ENCODE peak calls at places on chromosomes 7 and 10, in eight cellular contexts. One of them, this sample, is unnamed.

GRCh38 chr7:91609525-91609924 is 271.0 kb downstream of the MTERF1 start:
- DNase-seq in right lobe of liver: no peak
- DNase-seq in occipital lobe: no peak
- DNase-seq in cerebellar cortex: no peak
- DNase-seq in Daoy: no peak
- DNase-seq in midbrain: no peak
- DNase-seq in upper lobe of right lung: no peak
- DNase-seq in A549: no peak
- DNase-seq in this sample: no peak

GRCh38 chr10:77977016-77977415 is 50.5 kb upstream of the DLG5 start:
- DNase-seq in right lobe of liver: no peak
- DNase-seq in occipital lobe: no peak
- DNase-seq in cerebellar cortex: no peak
- DNase-seq in Daoy: no peak
- DNase-seq in midbrain: no peak
- DNase-seq in upper lobe of right lung: no peak
- DNase-seq in A549: no peak
- DNase-seq in this sample: no peak

GRCh38 chr7:46814516-46815250 is 767.2 kb downstream of the TNS3 start:
- DNase-seq in right lobe of liver: no peak
- DNase-seq in occipital lobe: no peak
- DNase-seq in cerebellar cortex: no peak
- DNase-seq in Daoy: no peak
- DNase-seq in midbrain: no peak
- DNase-seq in upper lobe of right lung: no peak
- DNase-seq in A549: no peak
- DNase-seq in this sample: no peak

GRCh38 chr10:75525646-75526045 is 94.2 kb downstream of the LRMDA start:
- DNase-seq in right lobe of liver: no peak
- DNase-seq in occipital lobe: no peak
- DNase-seq in cerebellar cortex: no peak
- DNase-seq in Daoy: no peak
- DNase-seq in midbrain: no peak
- DNase-seq in upper lobe of right lung: no peak
- DNase-seq in A549: no peak
- DNase-seq in this sample: peak

GRCh38 chr10:80596391-80597257 is 58.9 kb downstream of the SH2D4B start:
- DNase-seq in right lobe of liver: no peak
- DNase-seq in occipital lobe: no peak
- DNase-seq in cerebellar cortex: peak
- DNase-seq in Daoy: peak
- DNase-seq in midbrain: no peak
- DNase-seq in upper lobe of right lung: no peak
- DNase-seq in A549: peak
- DNase-seq in this sample: peak

GRCh38 chr10:70380350-70381135 is 1.9 kb downstream of the LRRC20 start:
- DNase-seq in right lobe of liver: no peak
- DNase-seq in occipital lobe: no peak
- DNase-seq in cerebellar cortex: peak
- DNase-seq in Daoy: no peak
- DNase-seq in midbrain: no peak
- DNase-seq in upper lobe of right lung: no peak
- DNase-seq in A549: no peak
- DNase-seq in this sample: no peak

GRCh38 chr7:2353650-2354172 is 916 bp upstream of the EIF3B start:
- DNase-seq in right lobe of liver: peak
- DNase-seq in occipital lobe: no peak
- DNase-seq in cerebellar cortex: no peak
- DNase-seq in Daoy: peak
- DNase-seq in midbrain: peak
- DNase-seq in upper lobe of right lung: peak
- DNase-seq in A549: peak
- DNase-seq in this sample: peak

GRCh38 chr7:159227433-159227832 is 82.8 kb upstream of the VIPR2 start:
- DNase-seq in right lobe of liver: no peak
- DNase-seq in occipital lobe: no peak
- DNase-seq in cerebellar cortex: no peak
- DNase-seq in Daoy: peak
- DNase-seq in midbrain: no peak
- DNase-seq in upper lobe of right lung: no peak
- DNase-seq in A549: no peak
- DNase-seq in this sample: peak

GRCh38 chr10:123795196-123795780 is 96.3 kb downstream of the CPXM2 start:
- DNase-seq in right lobe of liver: no peak
- DNase-seq in occipital lobe: no peak
- DNase-seq in cerebellar cortex: no peak
- DNase-seq in Daoy: no peak
- DNase-seq in midbrain: no peak
- DNase-seq in upper lobe of right lung: no peak
- DNase-seq in A549: no peak
- DNase-seq in this sample: no peak

GRCh38 chr7:149799397-149800168 is 26.2 kb upstream of the ZNF467 start:
- DNase-seq in right lobe of liver: peak
- DNase-seq in occipital lobe: no peak
- DNase-seq in cerebellar cortex: peak
- DNase-seq in Daoy: peak
- DNase-seq in midbrain: no peak
- DNase-seq in upper lobe of right lung: no peak
- DNase-seq in A549: peak
- DNase-seq in this sample: no peak

GRCh38 chr10:62814901-62815372 is 1.2 kb downstream of the EGR2 start:
- DNase-seq in right lobe of liver: no peak
- DNase-seq in occipital lobe: no peak
- DNase-seq in cerebellar cortex: no peak
- DNase-seq in Daoy: peak
- DNase-seq in midbrain: no peak
- DNase-seq in upper lobe of right lung: peak
- DNase-seq in A549: no peak
- DNase-seq in this sample: no peak

GRCh38 chr10:119375574-119376265 is 166.8 kb downstream of the RGS10 start:
- DNase-seq in right lobe of liver: no peak
- DNase-seq in occipital lobe: no peak
- DNase-seq in cerebellar cortex: no peak
- DNase-seq in Daoy: no peak
- DNase-seq in midbrain: no peak
- DNase-seq in upper lobe of right lung: peak
- DNase-seq in A549: no peak
- DNase-seq in this sample: no peak

GRCh38 chr10:42781893-42782445 is 626 bp upstream of the BMS1 start:
- DNase-seq in right lobe of liver: no peak
- DNase-seq in occipital lobe: no peak
- DNase-seq in cerebellar cortex: no peak
- DNase-seq in Daoy: peak
- DNase-seq in midbrain: no peak
- DNase-seq in upper lobe of right lung: no peak
- DNase-seq in A549: peak
- DNase-seq in this sample: no peak

GRCh38 chr7:98613601-98614425 is 3.3 kb upstream of the NPTX2 start:
- DNase-seq in right lobe of liver: no peak
- DNase-seq in occipital lobe: peak
- DNase-seq in cerebellar cortex: no peak
- DNase-seq in Daoy: peak
- DNase-seq in midbrain: no peak
- DNase-seq in upper lobe of right lung: no peak
- DNase-seq in A549: peak
- DNase-seq in this sample: peak

GRCh38 chr7:65371468-65371867 is 2.2 kb upstream of the ZNF92 start:
- DNase-seq in right lobe of liver: no peak
- DNase-seq in occipital lobe: no peak
- DNase-seq in cerebellar cortex: no peak
- DNase-seq in Daoy: no peak
- DNase-seq in midbrain: peak
- DNase-seq in upper lobe of right lung: no peak
- DNase-seq in A549: no peak
- DNase-seq in this sample: no peak

GRCh38 chr10:47351899-47352815 is 4.0 kb downstream of the RBP3 start:
- DNase-seq in right lobe of liver: no peak
- DNase-seq in occipital lobe: no peak
- DNase-seq in cerebellar cortex: no peak
- DNase-seq in Daoy: no peak
- DNase-seq in midbrain: no peak
- DNase-seq in upper lobe of right lung: no peak
- DNase-seq in A549: no peak
- DNase-seq in this sample: no peak

GRCh38 chr7:155804897-155805825 is 7.1 kb downstream of the SHH start:
- DNase-seq in right lobe of liver: no peak
- DNase-seq in occipital lobe: no peak
- DNase-seq in cerebellar cortex: peak
- DNase-seq in Daoy: peak
- DNase-seq in midbrain: peak
- DNase-seq in upper lobe of right lung: peak
- DNase-seq in A549: peak
- DNase-seq in this sample: no peak

GRCh38 chr10:77949167-77949566 is 22.6 kb upstream of the DLG5 start:
- DNase-seq in right lobe of liver: no peak
- DNase-seq in occipital lobe: no peak
- DNase-seq in cerebellar cortex: peak
- DNase-seq in Daoy: peak
- DNase-seq in midbrain: no peak
- DNase-seq in upper lobe of right lung: no peak
- DNase-seq in A549: peak
- DNase-seq in this sample: peak

GRCh38 chr10:93417264-93417663 is 64.9 kb downstream of the MYOF start:
- DNase-seq in right lobe of liver: no peak
- DNase-seq in occipital lobe: peak
- DNase-seq in cerebellar cortex: peak
- DNase-seq in Daoy: no peak
- DNase-seq in midbrain: no peak
- DNase-seq in upper lobe of right lung: no peak
- DNase-seq in A549: no peak
- DNase-seq in this sample: no peak

GRCh38 chr7:97418312-97418711 is 300.8 kb downstream of the SDHAF3 start:
- DNase-seq in right lobe of liver: no peak
- DNase-seq in occipital lobe: no peak
- DNase-seq in cerebellar cortex: peak
- DNase-seq in Daoy: peak
- DNase-seq in midbrain: no peak
- DNase-seq in upper lobe of right lung: no peak
- DNase-seq in A549: peak
- DNase-seq in this sample: no peak

GRCh38 chr10:99695761-99696160 is 36.2 kb downstream of the COX15 start:
- DNase-seq in right lobe of liver: peak
- DNase-seq in occipital lobe: no peak
- DNase-seq in cerebellar cortex: no peak
- DNase-seq in Daoy: no peak
- DNase-seq in midbrain: no peak
- DNase-seq in upper lobe of right lung: no peak
- DNase-seq in A549: no peak
- DNase-seq in this sample: no peak

GRCh38 chr10:14369881-14370280 is 39.2 kb upstream of the FRMD4A start:
- DNase-seq in right lobe of liver: no peak
- DNase-seq in occipital lobe: no peak
- DNase-seq in cerebellar cortex: no peak
- DNase-seq in Daoy: no peak
- DNase-seq in midbrain: no peak
- DNase-seq in upper lobe of right lung: no peak
- DNase-seq in A549: no peak
- DNase-seq in this sample: no peak

GRCh38 chr10:103659674-103660363 is 166.3 kb downstream of the NEURL1 start:
- DNase-seq in right lobe of liver: peak
- DNase-seq in occipital lobe: peak
- DNase-seq in cerebellar cortex: peak
- DNase-seq in Daoy: peak
- DNase-seq in midbrain: peak
- DNase-seq in upper lobe of right lung: peak
- DNase-seq in A549: no peak
- DNase-seq in this sample: peak

GRCh38 chr10:8640878-8641277 is 586.4 kb downstream of the GATA3 start:
- DNase-seq in right lobe of liver: no peak
- DNase-seq in occipital lobe: no peak
- DNase-seq in cerebellar cortex: no peak
- DNase-seq in Daoy: no peak
- DNase-seq in midbrain: no peak
- DNase-seq in upper lobe of right lung: no peak
- DNase-seq in A549: no peak
- DNase-seq in this sample: no peak

GRCh38 chr7:34991938-34992840 is 45.1 kb downstream of the DPY19L1 start:
- DNase-seq in right lobe of liver: no peak
- DNase-seq in occipital lobe: no peak
- DNase-seq in cerebellar cortex: peak
- DNase-seq in Daoy: peak
- DNase-seq in midbrain: no peak
- DNase-seq in upper lobe of right lung: no peak
- DNase-seq in A549: peak
- DNase-seq in this sample: peak

GRCh38 chr7:1285556-1286301 is 53.1 kb downstream of the UNCX start:
- DNase-seq in right lobe of liver: peak
- DNase-seq in occipital lobe: no peak
- DNase-seq in cerebellar cortex: no peak
- DNase-seq in Daoy: no peak
- DNase-seq in midbrain: no peak
- DNase-seq in upper lobe of right lung: no peak
- DNase-seq in A549: no peak
- DNase-seq in this sample: no peak

GRCh38 chr10:122149138-122149606 is 121.9 kb upstream of the BTBD16 start:
- DNase-seq in right lobe of liver: no peak
- DNase-seq in occipital lobe: no peak
- DNase-seq in cerebellar cortex: no peak
- DNase-seq in Daoy: no peak
- DNase-seq in midbrain: no peak
- DNase-seq in upper lobe of right lung: no peak
- DNase-seq in A549: no peak
- DNase-seq in this sample: no peak

GRCh38 chr10:129956285-129956649 is 7.8 kb downstream of the EBF3 start:
- DNase-seq in right lobe of liver: no peak
- DNase-seq in occipital lobe: no peak
- DNase-seq in cerebellar cortex: no peak
- DNase-seq in Daoy: no peak
- DNase-seq in midbrain: no peak
- DNase-seq in upper lobe of right lung: no peak
- DNase-seq in A549: no peak
- DNase-seq in this sample: no peak

GRCh38 chr10:74450623-74451022 is 299.6 kb downstream of the ADK start:
- DNase-seq in right lobe of liver: no peak
- DNase-seq in occipital lobe: no peak
- DNase-seq in cerebellar cortex: no peak
- DNase-seq in Daoy: no peak
- DNase-seq in midbrain: no peak
- DNase-seq in upper lobe of right lung: no peak
- DNase-seq in A549: no peak
- DNase-seq in this sample: no peak

GRCh38 chr7:156759143-156759542 is 118.6 kb downstream of the RNF32 start:
- DNase-seq in right lobe of liver: no peak
- DNase-seq in occipital lobe: no peak
- DNase-seq in cerebellar cortex: no peak
- DNase-seq in Daoy: no peak
- DNase-seq in midbrain: no peak
- DNase-seq in upper lobe of right lung: no peak
- DNase-seq in A549: no peak
- DNase-seq in this sample: no peak

GRCh38 chr7:68511281-68511680 is 1087.0 kb upstream of the AUTS2 start:
- DNase-seq in right lobe of liver: no peak
- DNase-seq in occipital lobe: no peak
- DNase-seq in cerebellar cortex: peak
- DNase-seq in Daoy: no peak
- DNase-seq in midbrain: no peak
- DNase-seq in upper lobe of right lung: no peak
- DNase-seq in A549: no peak
- DNase-seq in this sample: no peak

GRCh38 chr7:139321071-139321745 is 19.9 kb upstream of the FMC1 start:
- DNase-seq in right lobe of liver: no peak
- DNase-seq in occipital lobe: no peak
- DNase-seq in cerebellar cortex: peak
- DNase-seq in Daoy: peak
- DNase-seq in midbrain: no peak
- DNase-seq in upper lobe of right lung: no peak
- DNase-seq in A549: peak
- DNase-seq in this sample: no peak

GRCh38 chr7:134372858-134373257 is 56.1 kb upstream of the SLC35B4 start:
- DNase-seq in right lobe of liver: no peak
- DNase-seq in occipital lobe: no peak
- DNase-seq in cerebellar cortex: no peak
- DNase-seq in Daoy: no peak
- DNase-seq in midbrain: no peak
- DNase-seq in upper lobe of right lung: no peak
- DNase-seq in A549: no peak
- DNase-seq in this sample: no peak